ENCODE peak calls at places on chromosomes 11 and 22, in ten cellular contexts. Q, L, Y, G, C, O, Z, B, P and K are unnamed samples.

GRCh38 chr11:64358536-64358906 is 441 bp upstream of the RPS6KA4 start:
- DNase-seq in Q (no peak), L (no peak), Y (no peak), G (no peak), C (no peak), O (no peak), Z (no peak), B (no peak), P (no peak), K (no peak)

GRCh38 chr11:17683378-17684161 is 35.8 kb upstream of the MYOD1 start:
- DNase-seq in Q (peak; percentile 48), L (peak; percentile 93), Y (peak; percentile 91), G (no peak), C (peak; percentile 29), O (no peak), Z (no peak), B (no peak), P (peak; percentile 59), K (no peak)

GRCh38 chr22:20430641-20431519 is 6.7 kb downstream of the SCARF2 start:
- DNase-seq in Q (no peak), L (peak; percentile 56), Y (no peak), G (peak; percentile 73), C (no peak), O (peak; percentile 44), Z (no peak), B (peak; percentile 70), P (peak; percentile 48), K (no peak)

GRCh38 chr22:45844949-45845613 is 131.9 kb downstream of the WNT7B start:
- DNase-seq in Q (no peak), L (peak; percentile 55), Y (peak; percentile 18), G (no peak), C (no peak), O (no peak), Z (no peak), B (no peak), P (no peak), K (no peak)

GRCh38 chr11:13289081-13289480 is 11.5 kb downstream of the BMAL1 start:
- DNase-seq in Q (peak; percentile 47), L (peak; percentile 43), Y (peak; percentile 31), G (no peak), C (peak; percentile 16), O (no peak), Z (no peak), B (no peak), P (no peak), K (no peak)

GRCh38 chr11:92332986-92333385 is 108.4 kb downstream of the FAT3 start:
- DNase-seq in Q (peak; percentile 29), L (peak; percentile 84), Y (peak; percentile 43), G (no peak), C (no peak), O (no peak), Z (no peak), B (no peak), P (peak; percentile 85), K (no peak)

GRCh38 chr11:105244157-105244820 is 104.7 kb upstream of the CARD18 start:
- DNase-seq in Q (peak; percentile 96), L (peak; percentile 96), Y (peak; percentile 90), G (no peak), C (peak; percentile 89), O (no peak), Z (no peak), B (no peak), P (peak; percentile 94), K (no peak)

GRCh38 chr11:13423372-13423771 is 39.6 kb downstream of the BTBD10 start:
- DNase-seq in Q (no peak), L (no peak), Y (no peak), G (no peak), C (no peak), O (no peak), Z (no peak), B (no peak), P (no peak), K (no peak)

GRCh38 chr22:44729391-44730012 is 22.9 kb upstream of the ARHGAP8 start:
- DNase-seq in Q (peak; percentile 74), L (peak; percentile 66), Y (peak; percentile 50), G (no peak), C (peak; percentile 47), O (peak; percentile 61), Z (no peak), B (no peak), P (peak; percentile 71), K (peak; percentile 55)

GRCh38 chr22:30874431-30875370 is 93.9 kb downstream of the MORC2 start:
- DNase-seq in Q (no peak), L (no peak), Y (no peak), G (no peak), C (no peak), O (peak; percentile 2), Z (no peak), B (peak; percentile 32), P (no peak), K (no peak)

GRCh38 chr11:78226684-78227680 is 38.3 kb downstream of the USP35 start:
- DNase-seq in Q (no peak), L (no peak), Y (no peak), G (no peak), C (no peak), O (no peak), Z (peak; percentile 26), B (no peak), P (no peak), K (no peak)

GRCh38 chr22:35314161-35314942 is 14.7 kb downstream of the TOM1 start:
- DNase-seq in Q (no peak), L (no peak), Y (no peak), G (peak; percentile 36), C (no peak), O (no peak), Z (no peak), B (no peak), P (no peak), K (peak; percentile 12)

GRCh38 chr11:66115638-66116410 is 45.8 kb downstream of the PACS1 start:
- DNase-seq in Q (peak; percentile 29), L (peak; percentile 72), Y (peak; percentile 35), G (no peak), C (no peak), O (no peak), Z (peak; percentile 48), B (no peak), P (no peak), K (no peak)
- H3K4me3 ChIP-seq in Q (peak overlapping the region; percentile 6), L (no peak overlapping the region), Y (no peak overlapping the region), G (peak overlapping the region; percentile 33), C (no peak overlapping the region), O (no peak overlapping the region), Z (peak overlapping the region; percentile 50), B (no peak overlapping the region), P (no peak overlapping the region), K (no peak overlapping the region)

GRCh38 chr11:131476266-131476665 is 105.9 kb downstream of the NTM start:
- DNase-seq in Q (no peak), L (no peak), Y (no peak), G (no peak), C (no peak), O (no peak), Z (no peak), B (no peak), P (no peak), K (no peak)

GRCh38 chr11:131470526-131470925 is 100.1 kb downstream of the NTM start:
- DNase-seq in Q (no peak), L (no peak), Y (no peak), G (no peak), C (no peak), O (no peak), Z (no peak), B (no peak), P (no peak), K (no peak)

GRCh38 chr11:131474947-131475346 is 104.5 kb downstream of the NTM start:
- DNase-seq in Q (no peak), L (no peak), Y (no peak), G (no peak), C (no peak), O (no peak), Z (no peak), B (no peak), P (no peak), K (no peak)

GRCh38 chr11:131471976-131472375 is 101.6 kb downstream of the NTM start:
- DNase-seq in Q (no peak), L (no peak), Y (no peak), G (no peak), C (no peak), O (no peak), Z (no peak), B (no peak), P (no peak), K (no peak)

GRCh38 chr11:131473510-131473909 is 103.1 kb downstream of the NTM start:
- DNase-seq in Q (no peak), L (no peak), Y (no peak), G (no peak), C (no peak), O (no peak), Z (no peak), B (no peak), P (no peak), K (no peak)
- H3K4me3 ChIP-seq in Q (no peak overlapping the region), L (no peak overlapping the region), Y (no peak overlapping the region), G (no peak overlapping the region), C (no peak overlapping the region), O (no peak overlapping the region), Z (no peak overlapping the region), B (no peak overlapping the region), P (no peak overlapping the region), K (no peak overlapping the region)

DNA sequence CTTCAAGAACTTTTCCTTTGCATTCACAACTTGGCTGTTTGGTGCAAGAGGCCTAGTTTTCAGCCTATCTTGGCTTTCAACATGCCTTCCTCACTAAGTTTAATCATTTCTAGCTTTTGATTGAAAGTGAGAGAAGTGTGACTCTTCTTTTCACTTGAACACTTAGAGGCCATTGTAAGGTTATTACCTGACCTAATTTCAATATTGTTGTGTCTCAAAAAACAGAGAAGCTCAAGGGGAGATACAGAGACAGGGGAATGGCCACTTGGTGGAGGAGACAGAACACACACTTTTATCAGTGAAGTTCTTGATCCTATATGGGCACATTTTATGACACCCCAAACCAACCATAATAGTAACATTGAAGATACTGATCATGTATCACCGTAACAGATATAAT is 532.3 kb downstream of the DLG2 start:
- DNase-seq in Q (no peak), L (no peak), Y (no peak), G (no peak), C (no peak), O (no peak), Z (no peak), B (no peak), P (no peak), K (no peak)
- H3K4me3 ChIP-seq in Q (no peak overlapping the region), L (no peak overlapping the region), Y (no peak overlapping the region), G (no peak overlapping the region), C (no peak overlapping the region), O (no peak overlapping the region), Z (no peak overlapping the region), B (no peak overlapping the region), P (no peak overlapping the region), K (no peak overlapping the region)

DNA sequence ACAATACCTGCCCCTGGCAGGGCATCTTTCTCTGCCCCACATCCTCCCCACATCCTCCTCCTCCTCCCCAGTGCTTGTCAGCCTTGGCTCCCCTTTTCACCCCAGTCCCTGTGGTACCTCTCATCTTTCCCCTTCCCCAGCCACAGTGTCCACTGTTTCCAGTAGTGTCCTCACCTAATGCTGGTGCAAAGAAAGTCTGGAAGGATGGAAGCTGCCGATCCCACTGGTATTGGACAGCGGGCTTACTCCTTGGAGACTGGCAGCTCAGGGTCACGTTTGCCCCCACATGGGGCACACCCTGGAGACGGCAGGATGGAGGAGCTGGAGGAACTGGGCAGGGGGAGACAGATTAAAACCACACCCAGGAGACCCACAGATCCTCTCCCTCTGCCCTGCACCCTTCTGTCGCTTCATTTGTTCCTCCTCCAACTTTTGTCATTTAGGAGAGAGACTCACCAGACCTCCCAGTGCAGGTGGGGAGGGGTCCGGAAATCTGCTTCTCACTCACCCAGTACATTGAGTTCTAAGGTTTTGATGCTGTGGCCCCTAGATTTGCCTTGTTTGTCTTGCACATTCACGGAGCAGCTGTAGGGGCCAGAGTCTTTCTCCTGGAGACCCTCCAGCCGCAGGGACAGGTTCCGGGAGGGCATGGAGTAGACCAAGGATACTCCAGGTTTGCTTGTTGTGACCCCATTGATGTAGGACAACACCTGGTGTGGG is 4.1 kb upstream of the VSIG2 start:
- DNase-seq in Q (no peak), L (no peak), Y (no peak), G (no peak), C (no peak), O (no peak), Z (no peak), B (no peak), P (no peak), K (no peak)
- H3K4me3 ChIP-seq in Q (no peak overlapping the region), L (no peak overlapping the region), Y (no peak overlapping the region), G (no peak overlapping the region), C (no peak overlapping the region), O (no peak overlapping the region), Z (no peak overlapping the region), B (no peak overlapping the region), P (no peak overlapping the region), K (no peak overlapping the region)